ENCODE peak calls at places on chromosome 14, in seven cellular contexts. F is transverse colon, R is A549, T is SK-N-SH, G is HepG2, O is ovary, H is K562. X is an unnamed sample.

GRCh38 chr14:101810897-101811620 is 49.5 kb downstream of the PPP2R5C start:
- DNase-seq in F (no peak), R (no peak), T (no peak), G (no peak), O (no peak), H (peak), X (no peak)

GRCh38 chr14:33081259-33081658 is 142.6 kb downstream of the NPAS3 start:
- DNase-seq in F (no peak), R (no peak), T (no peak), G (no peak), O (no peak), H (no peak), X (no peak)

GRCh38 chr14:61733972-61734371 is 28.2 kb upstream of the SNAPC1 start:
- DNase-seq in F (no peak), R (no peak), T (no peak), G (no peak), O (no peak), H (no peak), X (no peak)

GRCh38 chr14:101709533-101709881 is 52.0 kb upstream of the PPP2R5C start:
- DNase-seq in F (no peak), R (no peak), T (no peak), G (no peak), O (no peak), H (no peak), X (no peak)

GRCh38 chr14:30533126-30533525 is 25.8 kb upstream of the G2E3 start:
- DNase-seq in F (no peak), R (no peak), T (no peak), G (no peak), O (no peak), H (no peak), X (no peak)

GRCh38 chr14:68977741-68978549 is 1.2 kb downstream of the ACTN1 start:
- DNase-seq in F (peak), R (peak), T (peak), G (no peak), O (peak), H (peak), X (peak)

GRCh38 chr14:39258782-39259545 is 25.2 kb downstream of the MIA2 start:
- DNase-seq in F (no peak), R (no peak), T (no peak), G (no peak), O (no peak), H (no peak), X (no peak)

GRCh38 chr14:76083796-76084195 is 67.9 kb upstream of the GPATCH2L start:
- DNase-seq in F (no peak), R (no peak), T (no peak), G (no peak), O (no peak), H (peak), X (no peak)

GRCh38 chr14:80959448-80960006 is 4.1 kb downstream of the TSHR start:
- DNase-seq in F (peak), R (no peak), T (no peak), G (no peak), O (no peak), H (no peak), X (no peak)

GRCh38 chr14:57293851-57294837 is 25.4 kb downstream of the AP5M1 start:
- DNase-seq in F (no peak), R (no peak), T (no peak), G (no peak), O (no peak), H (no peak), X (no peak)

GRCh38 chr14:95886366-95886765 is 9.7 kb downstream of the TUNAR start:
- DNase-seq in F (no peak), R (no peak), T (peak), G (no peak), O (no peak), H (no peak), X (no peak)

GRCh38 chr14:34012978-34013713 is 62.3 kb upstream of the EGLN3 start:
- DNase-seq in F (no peak), R (no peak), T (no peak), G (no peak), O (no peak), H (no peak), X (no peak)

GRCh38 chr14:68978550-68978911 is 571 bp downstream of the ACTN1 start:
- DNase-seq in F (peak), R (no peak), T (peak), G (no peak), O (peak), H (peak), X (peak)

GRCh38 chr14:100130471-100130870 is 29.0 kb downstream of the DEGS2 start:
- DNase-seq in F (no peak), R (no peak), T (no peak), G (no peak), O (no peak), H (no peak), X (no peak)

GRCh38 chr14:61752626-61753025 is 9.6 kb upstream of the SNAPC1 start:
- DNase-seq in F (no peak), R (no peak), T (no peak), G (no peak), O (no peak), H (no peak), X (no peak)

GRCh38 chr14:31950760-31951637 is 126.1 kb upstream of the ARHGAP5 start:
- DNase-seq in F (peak), R (peak), T (peak), G (no peak), O (peak), H (peak), X (no peak)

GRCh38 chr14:89625208-89625987 is 208.4 kb upstream of the FOXN3 start:
- DNase-seq in F (no peak), R (no peak), T (peak), G (no peak), O (peak), H (no peak), X (peak)

GRCh38 chr14:68627050-68627867 is 165.6 kb downstream of the ZFP36L1 start:
- DNase-seq in F (no peak), R (peak), T (no peak), G (peak), O (no peak), H (no peak), X (no peak)

GRCh38 chr14:59103396-59103795 is 85.1 kb upstream of the DAAM1 start:
- DNase-seq in F (no peak), R (no peak), T (no peak), G (no peak), O (no peak), H (no peak), X (no peak)

GRCh38 chr14:95290769-95291440 is 28.8 kb downstream of the CLMN start:
- DNase-seq in F (peak), R (no peak), T (peak), G (no peak), O (no peak), H (no peak), X (no peak)

GRCh38 chr14:106845286-106846087 is 1319.1 kb downstream of the TMEM121 start:
- DNase-seq in F (peak), R (peak), T (peak), G (peak), O (peak), H (no peak), X (no peak)

GRCh38 chr14:74488788-74489397 is 4.2 kb downstream of the NPC2 start:
- DNase-seq in F (no peak), R (no peak), T (no peak), G (no peak), O (no peak), H (no peak), X (no peak)
- TF ChIP-seq EP300 in F (no peak), R (no peak), T (no peak), G (no peak), O (no peak), H (no peak), X (no peak)

GRCh38 chr14:24188251-24189058 is at the start of gene IPO4:
- DNase-seq in F (peak), R (peak), T (peak), G (peak), O (peak), H (peak), X (peak)

GRCh38 chr14:24185015-24185414 is 3.6 kb downstream of the IPO4 start:
- DNase-seq in F (no peak), R (no peak), T (no peak), G (no peak), O (no peak), H (no peak), X (no peak)

GRCh38 chr14:24187538-24187915 is 1.1 kb downstream of the IPO4 start:
- DNase-seq in F (no peak), R (no peak), T (no peak), G (no peak), O (no peak), H (no peak), X (no peak)

GRCh38 chr14:24185741-24186140 is 2.9 kb downstream of the IPO4 start:
- DNase-seq in F (no peak), R (no peak), T (no peak), G (no peak), O (no peak), H (no peak), X (no peak)

DNA sequence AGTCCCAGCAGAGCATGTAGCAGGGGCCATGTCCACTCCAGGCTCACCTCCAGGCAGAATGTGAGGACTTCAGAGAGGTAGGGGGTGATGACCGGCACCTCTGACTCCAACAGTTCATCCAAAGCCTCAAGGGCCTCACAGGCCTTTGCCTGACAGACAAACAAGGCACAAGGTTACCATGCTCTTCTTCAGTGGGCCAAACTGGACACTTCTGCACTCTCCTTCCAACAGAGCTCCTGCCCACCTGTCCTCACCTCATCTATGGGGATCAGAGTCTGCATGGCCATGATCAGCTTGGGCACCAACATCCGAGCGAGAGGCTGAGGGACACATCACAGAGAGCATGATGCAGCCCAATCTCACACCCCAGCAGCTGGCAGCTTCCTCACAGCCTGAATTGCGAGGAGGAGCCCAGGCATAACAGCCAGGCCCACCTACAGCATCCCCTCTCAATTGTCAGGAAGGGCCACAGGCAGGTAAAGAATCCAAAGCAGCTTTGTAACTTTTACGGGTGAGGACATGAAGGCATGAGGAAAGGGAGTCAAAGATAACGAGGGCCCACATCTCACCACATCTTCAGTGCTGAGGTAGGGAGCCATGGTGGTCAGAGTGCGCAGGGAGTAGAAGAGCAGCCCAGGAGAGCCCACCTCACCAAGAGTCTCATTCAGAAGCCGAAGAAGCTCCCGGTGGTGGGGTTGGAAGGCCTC is 1.6 kb downstream of the IPO4 start:
- DNase-seq in F (no peak), R (no peak), T (no peak), G (no peak), O (no peak), H (no peak), X (no peak)
- H3K4me3 ChIP-seq in F (no peak), R (no peak), T (no peak), G (peak), O (no peak), H (peak), X (no peak)

GRCh38 chr14:36666416-36667206 is 5.0 kb downstream of the PAX9 start:
- DNase-seq in F (no peak), R (no peak), T (no peak), G (no peak), O (no peak), H (no peak), X (no peak)
- H3K27ac ChIP-seq in F (no peak), R (no peak), T (no peak), G (no peak), O (no peak), H (no peak), X (no peak)

GRCh38 chr14:45211295-45211694 is 41.7 kb downstream of the MIS18BP1 start:
- DNase-seq in F (no peak), R (no peak), T (no peak), G (no peak), O (no peak), H (no peak), X (no peak)

GRCh38 chr14:45212231-45212630 is 40.8 kb downstream of the MIS18BP1 start:
- DNase-seq in F (no peak), R (no peak), T (no peak), G (no peak), O (no peak), H (no peak), X (no peak)
- TF ChIP-seq EP300 in F (no peak), R (no peak), T (no peak), G (no peak), O (no peak), H (no peak), X (no peak)

GRCh38 chr14:64708148-64709004 is 4.2 kb downstream of the PLEKHG3 start:
- DNase-seq in F (no peak), R (peak), T (no peak), G (no peak), O (no peak), H (no peak), X (peak)

GRCh38 chr14:64706119-64706465 is 1.9 kb downstream of the PLEKHG3 start:
- DNase-seq in F (no peak), R (no peak), T (no peak), G (no peak), O (no peak), H (no peak), X (peak)

GRCh38 chr14:64705406-64706118 is 1.3 kb downstream of the PLEKHG3 start:
- DNase-seq in F (no peak), R (no peak), T (peak), G (no peak), O (peak), H (no peak), X (peak)

GRCh38 chr14:64707661-64708060 is 3.4 kb downstream of the PLEKHG3 start:
- DNase-seq in F (peak), R (peak), T (no peak), G (peak), O (no peak), H (no peak), X (peak)

DNA sequence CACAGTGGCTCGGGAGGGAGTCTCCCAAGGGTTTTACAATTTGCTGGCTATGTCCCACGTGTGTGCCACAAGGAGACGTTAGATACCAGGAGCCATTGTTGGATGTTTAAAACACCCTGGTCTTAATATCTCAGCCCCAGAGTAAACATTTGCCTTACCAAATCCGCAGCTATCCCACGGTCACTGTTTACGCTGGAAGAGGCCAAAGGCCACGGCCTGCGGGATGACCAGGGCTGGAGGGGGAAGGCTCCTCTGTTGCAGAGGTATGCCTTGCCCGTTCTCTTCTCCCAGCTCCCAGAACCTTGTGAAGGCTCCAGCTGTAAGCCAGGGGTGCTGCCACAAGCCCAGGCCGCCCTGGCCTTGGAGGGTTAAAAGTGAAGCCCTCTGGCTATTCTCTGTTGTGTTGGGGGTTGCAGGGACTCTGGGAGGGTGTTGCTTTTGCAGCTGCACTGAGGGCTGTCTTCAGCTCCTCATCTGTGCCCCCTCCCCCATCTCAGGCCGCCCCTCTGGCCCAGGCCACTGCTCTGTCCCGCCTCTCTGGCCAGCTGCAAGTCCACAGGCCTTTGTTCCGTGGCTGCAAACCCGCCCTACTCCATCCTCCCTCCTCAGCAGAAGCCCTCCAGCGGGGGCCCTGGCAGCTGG is 2.4 kb downstream of the PLEKHG3 start:
- DNase-seq in F (no peak), R (peak), T (peak), G (peak), O (peak), H (no peak), X (peak)
- H3K4me3 ChIP-seq in F (peak), R (peak), T (no peak), G (peak), O (peak), H (no peak), X (peak)

GRCh38 chr14:105447651-105448640 is 26.7 kb upstream of the CRIP2 start:
- DNase-seq in F (no peak), R (no peak), T (no peak), G (no peak), O (no peak), H (no peak), X (no peak)
- H3K27ac ChIP-seq in F (no peak), R (no peak), T (no peak), G (no peak), O (no peak), H (no peak), X (no peak)

GRCh38 chr14:104802120-104802912 is 1.4 kb downstream of the ZBTB42 start:
- DNase-seq in F (no peak), R (no peak), T (peak), G (no peak), O (no peak), H (no peak), X (no peak)

GRCh38 chr14:104801284-104802119 is 601 bp downstream of the ZBTB42 start:
- DNase-seq in F (peak), R (no peak), T (peak), G (no peak), O (no peak), H (peak), X (no peak)

GRCh38 chr14:104803280-104803915 is 2.5 kb downstream of the ZBTB42 start:
- DNase-seq in F (no peak), R (no peak), T (no peak), G (no peak), O (no peak), H (no peak), X (no peak)

GRCh38 chr14:104803916-104804371 is 3.0 kb downstream of the ZBTB42 start:
- DNase-seq in F (no peak), R (no peak), T (peak), G (no peak), O (no peak), H (no peak), X (no peak)

GRCh38 chr14:104802913-104803184 is 1.9 kb downstream of the ZBTB42 start:
- DNase-seq in F (no peak), R (no peak), T (peak), G (no peak), O (no peak), H (no peak), X (no peak)
- TF ChIP-seq EP300 in F (no peak), R (no peak), T (no peak), G (no peak), O (no peak), H (no peak), X (no peak)

DNA sequence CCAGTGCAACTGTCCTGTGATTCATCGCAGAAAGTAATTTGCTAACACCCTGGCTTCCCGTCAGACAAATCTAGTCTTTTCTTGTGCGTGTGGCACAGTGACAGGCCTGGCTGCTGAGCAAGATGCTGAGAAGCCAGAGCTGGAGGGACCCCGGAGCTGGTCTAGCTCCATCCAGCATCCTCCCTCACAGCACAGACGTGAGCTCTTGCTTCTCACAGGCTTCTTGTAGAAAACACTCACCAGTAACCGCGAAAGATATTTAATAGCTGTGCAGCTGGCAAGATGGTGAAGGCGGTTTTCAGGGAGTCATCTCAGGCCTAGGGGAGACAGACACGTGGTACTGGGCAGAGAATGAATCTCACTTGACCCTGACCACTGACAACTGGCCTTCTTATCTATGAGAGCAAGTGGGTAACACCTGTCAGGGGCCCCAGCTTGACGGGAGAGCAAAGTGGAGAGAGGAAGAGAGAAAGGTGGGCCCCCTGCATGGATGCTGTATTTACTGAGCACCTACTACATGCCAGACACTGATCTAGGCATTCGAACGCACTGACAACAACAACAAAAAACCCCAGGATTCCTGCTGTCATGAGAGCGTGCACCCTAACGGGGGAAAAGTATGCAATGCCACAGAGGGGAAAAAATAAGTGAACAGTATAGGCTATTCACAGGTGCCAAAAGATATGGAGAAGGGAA is 63.3 kb downstream of the CCDC88C start:
- DNase-seq in F (no peak), R (no peak), T (no peak), G (no peak), O (no peak), H (no peak), X (no peak)
- H3K4me3 ChIP-seq in F (no peak), R (no peak), T (no peak), G (no peak), O (no peak), H (no peak), X (no peak)

X was measured in sigmoid colon.